ENCODE peak calls at places on chromosomes 1 and 21, in five cellular contexts. One of them, this sample, is unnamed.

GRCh38 chr1:16175610-16176553 is 20.0 kb upstream of the EPHA2 start:
- DNase-seq in H9: no peak
- DNase-seq in IMR-90: peak; percentile 91
- DNase-seq in mesenchymal stem cell: peak; percentile 95
- DNase-seq in H1: no peak
- DNase-seq in this sample: no peak

GRCh38 chr1:180254854-180255253 is 24.8 kb downstream of the LHX4 start:
- DNase-seq in H9: peak; percentile 26
- DNase-seq in IMR-90: no peak
- DNase-seq in mesenchymal stem cell: no peak
- DNase-seq in H1: no peak
- DNase-seq in this sample: no peak

GRCh38 chr1:26055041-26055440 is 9.1 kb upstream of the SLC30A2 start:
- DNase-seq in H9: no peak
- DNase-seq in IMR-90: no peak
- DNase-seq in mesenchymal stem cell: no peak
- DNase-seq in H1: no peak
- DNase-seq in this sample: no peak

GRCh38 chr1:35554261-35555211 is 2.7 kb downstream of the KIAA0319L start:
- DNase-seq in H9: peak; percentile 69
- DNase-seq in IMR-90: no peak
- DNase-seq in mesenchymal stem cell: no peak
- DNase-seq in H1: no peak
- DNase-seq in this sample: no peak

GRCh38 chr1:173603056-173603591 is at the start of gene SLC9C2:
- DNase-seq in H9: no peak
- DNase-seq in IMR-90: peak; percentile 17
- DNase-seq in mesenchymal stem cell: peak; percentile 15
- DNase-seq in H1: no peak
- DNase-seq in this sample: no peak

GRCh38 chr1:179048339-179049124 is 22.8 kb downstream of the FAM20B start:
- DNase-seq in H9: no peak
- DNase-seq in IMR-90: no peak
- DNase-seq in mesenchymal stem cell: no peak
- DNase-seq in H1: no peak
- DNase-seq in this sample: no peak

GRCh38 chr1:215489771-215490566 is 77.1 kb upstream of the KCTD3 start:
- DNase-seq in H9: no peak
- DNase-seq in IMR-90: peak; percentile 2
- DNase-seq in mesenchymal stem cell: no peak
- DNase-seq in H1: no peak
- DNase-seq in this sample: no peak

GRCh38 chr1:83097715-83098613 is 901.0 kb downstream of the TTLL7 start:
- DNase-seq in H9: no peak
- DNase-seq in IMR-90: no peak
- DNase-seq in mesenchymal stem cell: no peak
- DNase-seq in H1: no peak
- DNase-seq in this sample: no peak

GRCh38 chr1:31750858-31751638 is 13.1 kb downstream of the ADGRB2 start:
- DNase-seq in H9: no peak
- DNase-seq in IMR-90: peak; percentile 77
- DNase-seq in mesenchymal stem cell: peak; percentile 69
- DNase-seq in H1: no peak
- DNase-seq in this sample: no peak

GRCh38 chr1:205962821-205963221 is 19.6 kb upstream of the SLC26A9 start:
- DNase-seq in H9: no peak
- DNase-seq in IMR-90: no peak
- DNase-seq in mesenchymal stem cell: no peak
- DNase-seq in H1: no peak
- DNase-seq in this sample: no peak

GRCh38 chr1:24803987-24804530 is 58.8 kb downstream of the CLIC4 start:
- DNase-seq in H9: no peak
- DNase-seq in IMR-90: no peak
- DNase-seq in mesenchymal stem cell: no peak
- DNase-seq in H1: no peak
- DNase-seq in this sample: no peak

GRCh38 chr1:100955322-100955721 is 59.4 kb downstream of the SLC30A7 start:
- DNase-seq in H9: no peak
- DNase-seq in IMR-90: peak; percentile 92
- DNase-seq in mesenchymal stem cell: peak; percentile 51
- DNase-seq in H1: no peak
- DNase-seq in this sample: peak; percentile 46

GRCh38 chr21:45166931-45167330 is 92.6 kb downstream of the ADARB1 start:
- DNase-seq in H9: no peak
- DNase-seq in IMR-90: no peak
- DNase-seq in mesenchymal stem cell: no peak
- DNase-seq in H1: no peak
- DNase-seq in this sample: no peak

GRCh38 chr1:203325004-203325417 is 19.7 kb downstream of the BTG2 start:
- DNase-seq in H9: no peak
- DNase-seq in IMR-90: no peak
- DNase-seq in mesenchymal stem cell: no peak
- DNase-seq in H1: peak; percentile 48
- DNase-seq in this sample: peak; percentile 84

GRCh38 chr1:117339866-117340357 is 27.3 kb upstream of the MAN1A2 start:
- DNase-seq in H9: no peak
- DNase-seq in IMR-90: peak; percentile 83
- DNase-seq in mesenchymal stem cell: peak; percentile 85
- DNase-seq in H1: no peak
- DNase-seq in this sample: no peak

GRCh38 chr1:89820423-89821321 is at the start of gene LRRC8D:
- DNase-seq in H9: peak; percentile 93
- DNase-seq in IMR-90: peak; percentile 72
- DNase-seq in mesenchymal stem cell: peak; percentile 86
- DNase-seq in H1: peak; percentile 90
- DNase-seq in this sample: peak; percentile 83

GRCh38 chr1:89822109-89822962 is 1.5 kb downstream of the LRRC8D start:
- DNase-seq in H9: peak; percentile 41
- DNase-seq in IMR-90: no peak
- DNase-seq in mesenchymal stem cell: no peak
- DNase-seq in H1: peak; percentile 61
- DNase-seq in this sample: no peak

GRCh38 chr1:89822999-89823628 is 2.3 kb downstream of the LRRC8D start:
- DNase-seq in H9: no peak
- DNase-seq in IMR-90: peak; percentile 63
- DNase-seq in mesenchymal stem cell: peak; percentile 59
- DNase-seq in H1: no peak
- DNase-seq in this sample: no peak

GRCh38 chr1:89823679-89824292 is 3.0 kb downstream of the LRRC8D start:
- DNase-seq in H9: no peak
- DNase-seq in IMR-90: no peak
- DNase-seq in mesenchymal stem cell: no peak
- DNase-seq in H1: no peak
- DNase-seq in this sample: no peak

DNA sequence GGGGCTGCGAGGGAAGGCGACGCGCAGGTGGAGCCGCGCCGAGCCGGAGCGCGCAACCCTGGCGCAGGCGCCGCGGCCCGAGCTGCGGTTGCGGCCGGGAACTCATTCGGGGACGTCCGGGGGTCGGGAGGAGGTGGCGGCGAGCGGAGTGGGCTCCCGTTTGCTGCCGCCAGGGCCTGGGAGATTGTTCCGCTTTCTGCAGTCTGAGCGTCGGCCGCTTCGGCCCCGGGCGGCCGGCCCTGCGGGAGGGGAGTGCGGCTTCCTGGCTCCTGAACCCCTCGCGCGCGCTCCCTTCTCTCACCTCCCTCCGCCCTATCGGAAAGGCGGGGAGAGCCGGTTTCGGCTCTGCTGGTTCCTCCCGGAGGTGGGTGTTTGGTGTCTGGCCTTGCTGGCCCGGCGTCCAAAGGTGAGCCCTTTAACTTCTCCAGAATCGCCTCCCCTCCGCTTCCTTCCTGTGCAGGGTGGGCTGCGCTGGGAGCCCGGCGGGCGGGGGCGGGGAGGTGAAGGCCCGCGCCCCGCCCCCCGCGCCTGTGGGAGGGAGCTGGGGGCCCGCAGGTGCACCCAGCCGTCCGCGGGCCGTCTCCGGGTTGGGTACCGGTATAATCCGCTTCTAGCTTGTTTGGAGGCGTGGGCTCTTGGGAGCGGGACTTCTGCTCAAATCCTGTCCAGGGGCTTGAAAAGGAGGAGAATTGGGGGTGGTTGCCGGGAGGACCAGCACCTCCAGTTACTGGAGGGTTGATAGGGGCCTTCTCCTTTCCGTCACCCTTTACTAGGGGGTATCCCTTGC is 683 bp downstream of the LRRC8D start:
- DNase-seq in H9: peak; percentile 66
- DNase-seq in IMR-90: peak; percentile 22
- DNase-seq in mesenchymal stem cell: peak; percentile 59
- DNase-seq in H1: peak; percentile 78
- DNase-seq in this sample: no peak
- H4K91ac ChIP-seq in H9: no peak overlapping the region
- H4K91ac ChIP-seq in IMR-90: no peak overlapping the region
- H4K91ac ChIP-seq in mesenchymal stem cell: peak overlapping the region; percentile 72
- H4K91ac ChIP-seq in H1: peak overlapping the region; percentile 89
- H4K91ac ChIP-seq in this sample: peak overlapping the region; percentile 93

DNA sequence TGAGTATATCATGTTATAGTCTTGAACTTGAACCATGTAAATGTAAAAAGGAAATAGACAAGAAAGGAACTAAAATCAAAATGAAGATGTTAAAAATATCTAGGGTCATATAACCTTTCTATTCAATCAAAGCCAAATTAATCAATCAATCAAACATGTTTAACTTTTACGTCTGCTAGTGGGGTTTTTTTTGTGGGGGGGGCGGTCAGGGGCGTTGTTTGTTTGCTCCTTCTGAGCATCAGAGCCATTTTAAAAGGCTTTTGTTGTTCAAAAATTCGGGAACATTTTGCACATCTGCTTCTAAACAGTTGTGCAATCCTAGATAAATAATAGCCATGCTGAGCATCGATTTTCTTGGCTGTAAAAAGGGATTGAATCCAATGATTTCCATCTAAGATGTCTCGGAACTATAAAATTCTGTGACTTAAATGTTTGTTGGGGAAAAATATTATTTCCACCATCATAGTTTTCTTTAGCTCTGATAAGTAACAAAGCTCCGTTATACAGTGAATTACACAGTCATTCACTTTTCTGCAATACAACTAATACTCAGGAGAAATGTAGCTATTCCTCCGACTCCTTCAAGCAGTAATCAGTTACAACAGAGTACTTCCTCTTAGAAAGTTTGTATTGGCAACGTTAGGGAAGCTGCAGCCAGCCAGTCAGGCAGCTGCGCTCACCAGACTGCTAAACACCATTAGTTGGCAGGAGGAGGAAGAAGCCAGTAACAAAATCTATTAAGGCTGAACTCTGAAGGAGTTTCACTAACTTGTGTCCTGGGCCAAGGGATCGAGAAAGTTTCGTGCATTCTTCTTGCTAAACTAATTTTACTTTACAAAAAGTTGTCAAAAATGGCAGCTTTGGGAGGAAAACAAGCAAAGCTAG is 2.1 kb downstream of the SPATA6 start:
- DNase-seq in H9: no peak
- DNase-seq in IMR-90: peak; percentile 74
- DNase-seq in mesenchymal stem cell: peak; percentile 8
- DNase-seq in H1: no peak
- DNase-seq in this sample: no peak
- H2BK15ac ChIP-seq in H9: no peak overlapping the region
- H2BK15ac ChIP-seq in IMR-90: no peak overlapping the region
- H2BK15ac ChIP-seq in mesenchymal stem cell: no peak overlapping the region
- H2BK15ac ChIP-seq in H1: no peak overlapping the region
- H2BK15ac ChIP-seq in this sample: no peak overlapping the region

GRCh38 chr1:65483993-65484754 is 63.7 kb downstream of the LEPR start:
- DNase-seq in H9: no peak
- DNase-seq in IMR-90: no peak
- DNase-seq in mesenchymal stem cell: no peak
- DNase-seq in H1: no peak
- DNase-seq in this sample: no peak
- H2AFZ ChIP-seq in H9: no peak overlapping the region
- H2AFZ ChIP-seq in IMR-90: no peak overlapping the region
- H2AFZ ChIP-seq in mesenchymal stem cell: no peak overlapping the region
- H2AFZ ChIP-seq in H1: no peak overlapping the region
- H2AFZ ChIP-seq in this sample: no peak overlapping the region

DNA sequence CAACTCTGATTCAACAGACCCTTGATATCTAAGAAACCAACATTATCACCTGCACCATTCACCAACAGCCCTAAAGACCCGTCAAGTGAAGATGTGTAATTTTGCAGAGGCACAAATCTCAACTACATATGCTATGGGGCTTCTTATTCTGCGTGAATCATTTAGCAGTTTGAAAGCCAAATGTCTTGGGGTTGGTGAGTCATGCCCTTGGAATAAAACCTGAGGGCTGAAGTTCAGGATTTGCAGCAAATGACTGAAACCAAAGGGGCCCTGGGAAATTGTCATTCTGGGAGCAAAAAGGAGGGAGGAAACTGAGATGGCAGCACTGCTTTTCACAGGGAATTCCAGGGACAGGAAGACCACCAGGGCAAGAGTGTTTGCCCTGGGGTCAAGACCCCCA is 79.2 kb upstream of the TNR start:
- DNase-seq in H9: no peak
- DNase-seq in IMR-90: peak; percentile 46
- DNase-seq in mesenchymal stem cell: peak; percentile 73
- DNase-seq in H1: no peak
- DNase-seq in this sample: no peak
- H4K91ac ChIP-seq in H9: no peak overlapping the region
- H4K91ac ChIP-seq in IMR-90: no peak overlapping the region
- H4K91ac ChIP-seq in mesenchymal stem cell: no peak overlapping the region
- H4K91ac ChIP-seq in H1: no peak overlapping the region
- H4K91ac ChIP-seq in this sample: no peak overlapping the region

DNA sequence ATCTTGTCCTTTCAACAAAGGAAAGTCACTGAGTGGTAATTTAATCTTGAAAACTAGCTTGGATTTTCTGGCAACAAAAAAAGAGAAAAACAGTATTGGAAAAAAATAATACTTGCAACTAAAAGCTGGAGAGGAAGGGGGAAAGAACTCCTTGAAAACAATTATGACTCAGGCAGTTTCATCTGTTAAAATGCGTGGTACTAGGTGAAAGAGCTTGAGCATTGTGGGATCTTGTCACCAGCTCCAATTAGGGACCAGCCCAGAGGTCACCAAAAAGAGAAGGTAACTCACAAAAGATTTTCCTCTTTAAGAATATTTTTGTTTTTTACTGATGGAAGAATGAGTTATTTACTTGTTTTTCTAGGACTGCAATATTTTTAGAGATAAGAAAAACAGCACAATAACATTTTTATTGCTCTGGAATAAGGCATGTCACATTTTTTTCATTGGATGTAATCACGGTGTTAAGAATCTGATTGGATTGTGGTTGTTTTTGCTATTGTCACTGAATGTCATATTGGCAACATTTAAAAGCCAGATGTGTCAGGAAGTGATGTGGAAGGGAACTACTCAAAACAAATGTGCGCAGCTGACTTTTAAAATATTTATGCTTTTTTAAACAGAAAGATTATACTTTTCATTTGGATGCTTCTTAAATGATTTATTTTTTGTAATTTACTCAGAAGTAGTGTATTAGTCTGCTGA is 78.5 kb upstream of the ADAMTS5 start:
- DNase-seq in H9: no peak
- DNase-seq in IMR-90: no peak
- DNase-seq in mesenchymal stem cell: no peak
- DNase-seq in H1: no peak
- DNase-seq in this sample: no peak
- H2BK15ac ChIP-seq in H9: no peak overlapping the region
- H2BK15ac ChIP-seq in IMR-90: no peak overlapping the region
- H2BK15ac ChIP-seq in mesenchymal stem cell: no peak overlapping the region
- H2BK15ac ChIP-seq in H1: no peak overlapping the region
- H2BK15ac ChIP-seq in this sample: no peak overlapping the region